ENCODE peak calls at places on chromosomes 16 and 17, in six cellular contexts. One of them, this sample, is unnamed.

GRCh38 chr17:248337-249235 is 67.1 kb upstream of the DOC2B start:
- DNase-seq in uterus: peak
- DNase-seq in A549: no peak
- DNase-seq in H54: no peak
- DNase-seq in lower leg skin: no peak
- DNase-seq in transverse colon: peak
- DNase-seq in this sample: no peak

GRCh38 chr16:71479420-71479819 is 9.7 kb downstream of the ZNF19 start:
- DNase-seq in uterus: no peak
- DNase-seq in A549: peak
- DNase-seq in H54: no peak
- DNase-seq in lower leg skin: no peak
- DNase-seq in transverse colon: peak
- DNase-seq in this sample: no peak

GRCh38 chr17:45302649-45303173 is 14.1 kb downstream of the MAP3K14 start:
- DNase-seq in lower leg skin: no peak
- DNase-seq in A549: no peak
- DNase-seq in uterus: peak
- DNase-seq in transverse colon: peak
- DNase-seq in H54: no peak
- DNase-seq in this sample: peak

GRCh38 chr17:39738568-39738901 is 797 bp downstream of the GRB7 start:
- DNase-seq in lower leg skin: peak
- DNase-seq in A549: peak
- DNase-seq in uterus: no peak
- DNase-seq in transverse colon: peak
- DNase-seq in H54: no peak
- DNase-seq in this sample: no peak

GRCh38 chr16:84190731-84191388 is at the start of gene ADAD2:
- DNase-seq in transverse colon: no peak
- DNase-seq in A549: peak
- DNase-seq in lower leg skin: no peak
- DNase-seq in H54: no peak
- DNase-seq in uterus: no peak
- DNase-seq in this sample: no peak

GRCh38 chr16:82641336-82641984 is 14.7 kb downstream of the CDH13 start:
- DNase-seq in uterus: no peak
- DNase-seq in lower leg skin: no peak
- DNase-seq in A549: no peak
- DNase-seq in transverse colon: no peak
- DNase-seq in H54: no peak
- DNase-seq in this sample: no peak

GRCh38 chr17:29124135-29124930 is 55.9 kb downstream of the MYO18A start:
- DNase-seq in transverse colon: no peak
- DNase-seq in A549: peak
- DNase-seq in lower leg skin: no peak
- DNase-seq in H54: no peak
- DNase-seq in uterus: peak
- DNase-seq in this sample: peak

GRCh38 chr16:54443839-54444238 is 157.3 kb upstream of the IRX3 start:
- DNase-seq in uterus: no peak
- DNase-seq in H54: no peak
- DNase-seq in A549: no peak
- DNase-seq in transverse colon: no peak
- DNase-seq in lower leg skin: no peak
- DNase-seq in this sample: no peak

GRCh38 chr17:75457047-75457654 is 716 bp downstream of the TMEM94 start:
- DNase-seq in H54: no peak
- DNase-seq in lower leg skin: no peak
- DNase-seq in A549: peak
- DNase-seq in transverse colon: no peak
- DNase-seq in uterus: peak
- DNase-seq in this sample: peak

GRCh38 chr17:74968361-74968780 is 4.2 kb downstream of the HID1 start:
- DNase-seq in A549: no peak
- DNase-seq in lower leg skin: no peak
- DNase-seq in uterus: no peak
- DNase-seq in transverse colon: peak
- DNase-seq in H54: no peak
- DNase-seq in this sample: no peak

GRCh38 chr17:74743755-74744154 is 4.7 kb upstream of the NHERF1 start:
- DNase-seq in A549: no peak
- DNase-seq in lower leg skin: no peak
- DNase-seq in H54: no peak
- DNase-seq in uterus: no peak
- DNase-seq in transverse colon: no peak
- DNase-seq in this sample: no peak

GRCh38 chr17:72743037-72743467 is 349.4 kb downstream of the SLC39A11 start:
- DNase-seq in uterus: no peak
- DNase-seq in H54: no peak
- DNase-seq in transverse colon: no peak
- DNase-seq in lower leg skin: no peak
- DNase-seq in A549: no peak
- DNase-seq in this sample: no peak

GRCh38 chr17:7445011-7445927 is at the start of gene CHRNB1:
- DNase-seq in transverse colon: peak
- DNase-seq in uterus: peak
- DNase-seq in lower leg skin: peak
- DNase-seq in A549: peak
- DNase-seq in H54: no peak
- DNase-seq in this sample: peak

GRCh38 chr17:8016632-8017424 is 14.4 kb downstream of the GUCY2D start:
- DNase-seq in A549: peak
- DNase-seq in transverse colon: peak
- DNase-seq in lower leg skin: no peak
- DNase-seq in uterus: no peak
- DNase-seq in H54: no peak
- DNase-seq in this sample: peak

GRCh38 chr16:56286819-56287218 is 95.5 kb downstream of the GNAO1 start:
- DNase-seq in transverse colon: no peak
- DNase-seq in uterus: no peak
- DNase-seq in lower leg skin: no peak
- DNase-seq in H54: peak
- DNase-seq in A549: no peak
- DNase-seq in this sample: no peak

GRCh38 chr17:34198519-34198918 is 56.6 kb upstream of the CCL2 start:
- DNase-seq in lower leg skin: no peak
- DNase-seq in H54: no peak
- DNase-seq in uterus: no peak
- DNase-seq in transverse colon: no peak
- DNase-seq in A549: no peak
- DNase-seq in this sample: no peak

GRCh38 chr17:75289832-75290337 is 652 bp upstream of the SLC25A19 start:
- DNase-seq in A549: peak
- DNase-seq in lower leg skin: peak
- DNase-seq in uterus: peak
- DNase-seq in transverse colon: peak
- DNase-seq in H54: no peak
- DNase-seq in this sample: peak

GRCh38 chr17:45756266-45756989 is 27.7 kb upstream of the CRHR1 start:
- DNase-seq in transverse colon: no peak
- DNase-seq in lower leg skin: no peak
- DNase-seq in A549: no peak
- DNase-seq in H54: no peak
- DNase-seq in uterus: no peak
- DNase-seq in this sample: no peak

GRCh38 chr16:50534556-50534955 is 13.6 kb upstream of the NKD1 start:
- DNase-seq in H54: no peak
- DNase-seq in A549: no peak
- DNase-seq in transverse colon: no peak
- DNase-seq in lower leg skin: no peak
- DNase-seq in uterus: no peak
- DNase-seq in this sample: no peak

GRCh38 chr16:2879854-2880508 is 3.0 kb upstream of the FLYWCH2 start:
- DNase-seq in lower leg skin: no peak
- DNase-seq in transverse colon: no peak
- DNase-seq in H54: no peak
- DNase-seq in uterus: no peak
- DNase-seq in A549: no peak
- DNase-seq in this sample: no peak

GRCh38 chr16:2884041-2884451 is 1.0 kb downstream of the FLYWCH2 start:
- DNase-seq in uterus: no peak
- DNase-seq in H54: no peak
- DNase-seq in A549: no peak
- DNase-seq in lower leg skin: no peak
- DNase-seq in transverse colon: no peak
- DNase-seq in this sample: no peak

GRCh38 chr16:2882460-2883026 is 472 bp upstream of the FLYWCH2 start:
- DNase-seq in lower leg skin: peak
- DNase-seq in uterus: peak
- DNase-seq in transverse colon: peak
- DNase-seq in H54: peak
- DNase-seq in A549: peak
- DNase-seq in this sample: peak

DNA sequence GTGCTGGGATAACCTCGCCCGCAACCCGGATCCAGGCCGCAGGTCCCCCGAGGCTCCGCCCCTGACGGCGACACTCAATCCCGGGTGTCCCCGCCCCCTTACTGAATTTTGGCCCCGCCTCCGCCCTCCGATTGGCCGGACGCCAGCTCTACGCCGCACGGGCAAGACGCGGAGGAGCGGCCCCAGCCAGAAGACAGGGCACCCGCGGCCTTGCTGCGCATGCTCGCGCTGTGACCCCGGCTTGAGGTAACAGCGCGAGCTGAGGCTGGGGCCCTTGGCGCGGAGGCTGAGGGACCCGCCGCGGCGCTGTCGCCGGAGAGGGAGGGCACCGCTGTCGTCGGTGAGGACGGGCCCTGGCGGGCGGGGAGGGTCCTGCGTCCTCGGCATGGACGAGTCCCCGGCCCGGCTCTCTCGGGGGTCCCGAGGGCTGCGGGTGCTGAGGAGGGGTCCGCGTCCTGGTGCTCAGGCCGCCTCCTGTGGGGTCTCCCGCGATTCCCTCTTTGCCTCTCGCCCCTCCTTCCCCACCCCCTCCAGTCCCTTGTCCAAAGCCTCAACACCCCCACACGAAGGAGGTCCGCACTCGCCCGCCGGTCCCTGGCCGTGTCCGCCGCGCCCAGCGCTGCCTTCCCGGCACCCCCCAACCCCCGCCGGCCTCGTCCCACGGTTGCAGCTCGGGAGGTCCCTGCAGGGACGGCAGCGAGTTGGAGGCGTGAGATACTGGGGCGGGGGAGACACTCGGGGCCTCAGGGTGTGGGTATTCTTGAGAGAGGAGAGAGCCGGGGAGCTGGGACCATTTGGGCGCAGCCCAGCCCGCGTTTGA is at the start of gene FLYWCH2:
- DNase-seq in lower leg skin: peak
- DNase-seq in A549: peak
- DNase-seq in uterus: peak
- DNase-seq in transverse colon: peak
- DNase-seq in H54: peak
- DNase-seq in this sample: peak
- TF ChIP-seq POLR2A in lower leg skin: no peak
- TF ChIP-seq POLR2A in A549: peak
- TF ChIP-seq POLR2A in uterus: peak
- TF ChIP-seq POLR2A in transverse colon: peak
- TF ChIP-seq POLR2A in H54: peak
- TF ChIP-seq POLR2A in this sample: peak

GRCh38 chr17:77146882-77147281 is 6.1 kb downstream of the SEC14L1 start:
- DNase-seq in H54: no peak
- DNase-seq in lower leg skin: no peak
- DNase-seq in A549: no peak
- DNase-seq in uterus: no peak
- DNase-seq in transverse colon: peak
- DNase-seq in this sample: peak
- TF ChIP-seq POLR2A in H54: no peak
- TF ChIP-seq POLR2A in lower leg skin: no peak
- TF ChIP-seq POLR2A in A549: no peak
- TF ChIP-seq POLR2A in uterus: no peak
- TF ChIP-seq POLR2A in transverse colon: no peak
- TF ChIP-seq POLR2A in this sample: no peak

GRCh38 chr17:21275047-21275578 is 9.4 kb upstream of the MAP2K3 start:
- DNase-seq in uterus: no peak
- DNase-seq in transverse colon: no peak
- DNase-seq in lower leg skin: no peak
- DNase-seq in A549: no peak
- DNase-seq in H54: no peak
- DNase-seq in this sample: no peak

GRCh38 chr17:21272250-21272649 is 12.3 kb upstream of the MAP2K3 start:
- DNase-seq in lower leg skin: no peak
- DNase-seq in uterus: no peak
- DNase-seq in H54: no peak
- DNase-seq in transverse colon: no peak
- DNase-seq in A549: no peak
- DNase-seq in this sample: no peak

GRCh38 chr17:21271767-21272166 is 12.7 kb upstream of the MAP2K3 start:
- DNase-seq in uterus: no peak
- DNase-seq in lower leg skin: no peak
- DNase-seq in A549: no peak
- DNase-seq in transverse colon: no peak
- DNase-seq in H54: no peak
- DNase-seq in this sample: no peak

GRCh38 chr17:21275579-21276339 is 8.8 kb upstream of the MAP2K3 start:
- DNase-seq in lower leg skin: peak
- DNase-seq in transverse colon: peak
- DNase-seq in uterus: peak
- DNase-seq in H54: peak
- DNase-seq in A549: peak
- DNase-seq in this sample: peak

GRCh38 chr17:21272881-21273839 is 11.4 kb upstream of the MAP2K3 start:
- DNase-seq in uterus: no peak
- DNase-seq in A549: no peak
- DNase-seq in transverse colon: peak
- DNase-seq in H54: no peak
- DNase-seq in lower leg skin: no peak
- DNase-seq in this sample: no peak
- TF ChIP-seq POLR2A in uterus: no peak
- TF ChIP-seq POLR2A in A549: no peak
- TF ChIP-seq POLR2A in transverse colon: no peak
- TF ChIP-seq POLR2A in H54: no peak
- TF ChIP-seq POLR2A in lower leg skin: no peak
- TF ChIP-seq POLR2A in this sample: no peak

GRCh38 chr16:85379041-85380001 is 233.8 kb upstream of the GSE1 start:
- DNase-seq in A549: no peak
- DNase-seq in H54: no peak
- DNase-seq in lower leg skin: no peak
- DNase-seq in uterus: no peak
- DNase-seq in transverse colon: no peak
- DNase-seq in this sample: no peak
- TF ChIP-seq POLR2A in A549: no peak
- TF ChIP-seq POLR2A in H54: no peak
- TF ChIP-seq POLR2A in lower leg skin: no peak
- TF ChIP-seq POLR2A in uterus: no peak
- TF ChIP-seq POLR2A in transverse colon: no peak
- TF ChIP-seq POLR2A in this sample: no peak

This sample was measured in adrenal gland.